ENCODE peak calls at places on chromosomes 13 and 19, in seven cellular contexts. P is stomach, I is left ventricle myocardium inferior, Y is neuronal stem cell, B is dorsolateral prefrontal cortex, J is Peyer's patch, N is tibial nerve. F is an unnamed sample.

GRCh38 chr13:100674363-100674847 is at the start of gene TMTC4:
- DNase-seq in P (no peak), I (no peak), Y (peak), B (no peak), J (peak), N (no peak), F (no peak)

GRCh38 chr13:51955281-51955771 is 55.9 kb downstream of the ATP7B start:
- DNase-seq in P (no peak), I (no peak), Y (no peak), B (no peak), J (no peak), N (no peak), F (no peak)

GRCh38 chr19:56114051-56114694 is 6.9 kb downstream of the ZNF787 start:
- DNase-seq in P (no peak), I (no peak), Y (no peak), B (no peak), J (no peak), N (no peak), F (no peak)

GRCh38 chr19:39655613-39656012 is at the start of gene LGALS16:
- DNase-seq in P (no peak), I (no peak), Y (no peak), B (no peak), J (no peak), N (no peak), F (no peak)

GRCh38 chr19:30063184-30064020 is 121.4 kb downstream of the URI1 start:
- DNase-seq in P (no peak), I (no peak), Y (no peak), B (no peak), J (no peak), N (no peak), F (no peak)

GRCh38 chr19:49064029-49064629 is 489 bp downstream of the NTF4 start:
- DNase-seq in P (no peak), I (no peak), Y (no peak), B (no peak), J (no peak), N (no peak), F (no peak)

GRCh38 chr19:16386619-16387240 is 62.1 kb downstream of the KLF2 start:
- DNase-seq in P (peak), I (peak), Y (peak), B (peak), J (peak), N (peak), F (peak)

GRCh38 chr19:2359992-2360875 is at the start of gene TMPRSS9:
- DNase-seq in P (no peak), I (no peak), Y (no peak), B (no peak), J (no peak), N (no peak), F (no peak)

GRCh38 chr13:30963794-30964193 is 31.3 kb downstream of the TEX26 start:
- DNase-seq in P (peak), I (no peak), Y (no peak), B (no peak), J (no peak), N (no peak), F (no peak)

GRCh38 chr13:111909971-111910671 is 156.8 kb upstream of the SOX1 start:
- DNase-seq in P (no peak), I (no peak), Y (no peak), B (no peak), J (peak), N (no peak), F (no peak)

GRCh38 chr13:40064723-40065122 is 409.3 kb downstream of the COG6 start:
- DNase-seq in P (no peak), I (no peak), Y (no peak), B (no peak), J (no peak), N (no peak), F (no peak)

GRCh38 chr13:48783181-48783630 is 129.5 kb downstream of the CYSLTR2 start:
- DNase-seq in P (peak), I (peak), Y (no peak), B (no peak), J (peak), N (peak), F (peak)

GRCh38 chr13:71964491-71965108 is 97.6 kb upstream of the DACH1 start:
- DNase-seq in P (no peak), I (no peak), Y (no peak), B (no peak), J (no peak), N (no peak), F (no peak)

GRCh38 chr13:94239135-94239534 is 240.3 kb downstream of the DCT start:
- DNase-seq in P (no peak), I (no peak), Y (no peak), B (no peak), J (no peak), N (no peak), F (peak)

GRCh38 chr19:38831142-38831605 is 420 bp downstream of the ECH1 start:
- DNase-seq in P (peak), I (peak), Y (no peak), B (peak), J (peak), N (peak), F (peak)

GRCh38 chr19:47824396-47824795 is 2.7 kb downstream of the CRX start:
- DNase-seq in P (no peak), I (no peak), Y (no peak), B (no peak), J (no peak), N (no peak), F (no peak)

GRCh38 chr19:44602071-44602470 is 11.3 kb upstream of the IGSF23 start:
- DNase-seq in P (peak), I (no peak), Y (no peak), B (no peak), J (no peak), N (no peak), F (no peak)

GRCh38 chr19:45768644-45769053 is 403 bp downstream of the SIX5 start:
- DNase-seq in P (peak), I (peak), Y (no peak), B (peak), J (peak), N (no peak), F (no peak)

GRCh38 chr19:18295034-18295451 is 13.6 kb upstream of the JUND start:
- DNase-seq in P (no peak), I (no peak), Y (no peak), B (no peak), J (no peak), N (no peak), F (no peak)

GRCh38 chr19:31356587-31357314 is 7.5 kb upstream of the TSHZ3 start:
- DNase-seq in P (no peak), I (peak), Y (no peak), B (no peak), J (no peak), N (no peak), F (no peak)

GRCh38 chr13:112767506-112768471 is 78.0 kb downstream of the ATP11A start:
- DNase-seq in P (no peak), I (peak), Y (no peak), B (no peak), J (peak), N (no peak), F (no peak)

GRCh38 chr19:2494447-2495129 is 18.7 kb downstream of the GADD45B start:
- DNase-seq in P (peak), I (peak), Y (no peak), B (peak), J (peak), N (peak), F (no peak)

GRCh38 chr19:48544856-48545750 is 6.9 kb upstream of the SULT2B1 start:
- DNase-seq in P (no peak), I (no peak), Y (no peak), B (no peak), J (no peak), N (no peak), F (no peak)

GRCh38 chr13:33644607-33645543 is 173.1 kb upstream of the RFC3 start:
- DNase-seq in P (no peak), I (no peak), Y (no peak), B (no peak), J (no peak), N (peak), F (no peak)

GRCh38 chr13:26052136-26052736 is 420 bp upstream of the SHISA2 start:
- DNase-seq in P (no peak), I (no peak), Y (no peak), B (no peak), J (no peak), N (no peak), F (no peak)

GRCh38 chr19:10976200-10976892 is 15.5 kb downstream of the SMARCA4 start:
- DNase-seq in P (peak), I (no peak), Y (no peak), B (no peak), J (no peak), N (no peak), F (no peak)

GRCh38 chr13:88376762-88377388 is 705.7 kb downstream of the SLITRK5 start:
- DNase-seq in P (no peak), I (no peak), Y (no peak), B (no peak), J (no peak), N (no peak), F (no peak)

GRCh38 chr13:24684600-24684998 is 4.4 kb downstream of the ATP12A start:
- DNase-seq in P (no peak), I (no peak), Y (no peak), B (peak), J (no peak), N (no peak), F (no peak)

GRCh38 chr19:31301306-31301980 is 47.8 kb downstream of the TSHZ3 start:
- DNase-seq in P (no peak), I (no peak), Y (no peak), B (no peak), J (no peak), N (no peak), F (no peak)

GRCh38 chr13:50125556-50126377 is 110.5 kb downstream of the KCNRG start:
- DNase-seq in P (peak), I (peak), Y (peak), B (peak), J (peak), N (peak), F (peak)

GRCh38 chr13:46124967-46125933 is 20.4 kb upstream of the CPB2 start:
- DNase-seq in P (no peak), I (no peak), Y (no peak), B (no peak), J (no peak), N (no peak), F (no peak)
- H3K27ac ChIP-seq in P (no peak), I (no peak), Y (no peak), B (peak), J (no peak), N (no peak), F (no peak)

GRCh38 chr19:58054792-58055482 is 4.1 kb upstream of the ZNF135 start:
- DNase-seq in P (no peak), I (peak), Y (no peak), B (peak), J (no peak), N (no peak), F (no peak)

GRCh38 chr19:58056861-58057260 is 2.2 kb upstream of the ZNF135 start:
- DNase-seq in P (no peak), I (no peak), Y (no peak), B (no peak), J (no peak), N (no peak), F (no peak)

GRCh38 chr19:58056261-58056660 is 2.8 kb upstream of the ZNF135 start:
- DNase-seq in P (no peak), I (no peak), Y (no peak), B (no peak), J (no peak), N (no peak), F (no peak)

GRCh38 chr19:58053480-58054156 is 5.5 kb upstream of the ZNF135 start:
- DNase-seq in P (no peak), I (no peak), Y (no peak), B (no peak), J (no peak), N (no peak), F (no peak)

GRCh38 chr19:58055483-58055874 is 3.6 kb upstream of the ZNF135 start:
- DNase-seq in P (no peak), I (no peak), Y (no peak), B (no peak), J (no peak), N (no peak), F (no peak)
- H3K4me3 ChIP-seq in P (peak), I (peak), Y (no peak), B (peak), J (no peak), N (no peak), F (no peak)

GRCh38 chr19:41225238-41226052 is 6.4 kb downstream of the AXL start:
- DNase-seq in P (peak), I (peak), Y (no peak), B (peak), J (peak), N (peak), F (peak)

GRCh38 chr19:41224632-41225031 is 5.6 kb downstream of the AXL start:
- DNase-seq in P (no peak), I (no peak), Y (no peak), B (no peak), J (no peak), N (no peak), F (no peak)

GRCh38 chr19:41226874-41227390 is 7.9 kb downstream of the AXL start:
- DNase-seq in P (no peak), I (no peak), Y (no peak), B (no peak), J (no peak), N (no peak), F (no peak)

GRCh38 chr19:41228486-41228885 is 9.5 kb downstream of the AXL start:
- DNase-seq in P (no peak), I (no peak), Y (no peak), B (no peak), J (no peak), N (no peak), F (no peak)

DNA sequence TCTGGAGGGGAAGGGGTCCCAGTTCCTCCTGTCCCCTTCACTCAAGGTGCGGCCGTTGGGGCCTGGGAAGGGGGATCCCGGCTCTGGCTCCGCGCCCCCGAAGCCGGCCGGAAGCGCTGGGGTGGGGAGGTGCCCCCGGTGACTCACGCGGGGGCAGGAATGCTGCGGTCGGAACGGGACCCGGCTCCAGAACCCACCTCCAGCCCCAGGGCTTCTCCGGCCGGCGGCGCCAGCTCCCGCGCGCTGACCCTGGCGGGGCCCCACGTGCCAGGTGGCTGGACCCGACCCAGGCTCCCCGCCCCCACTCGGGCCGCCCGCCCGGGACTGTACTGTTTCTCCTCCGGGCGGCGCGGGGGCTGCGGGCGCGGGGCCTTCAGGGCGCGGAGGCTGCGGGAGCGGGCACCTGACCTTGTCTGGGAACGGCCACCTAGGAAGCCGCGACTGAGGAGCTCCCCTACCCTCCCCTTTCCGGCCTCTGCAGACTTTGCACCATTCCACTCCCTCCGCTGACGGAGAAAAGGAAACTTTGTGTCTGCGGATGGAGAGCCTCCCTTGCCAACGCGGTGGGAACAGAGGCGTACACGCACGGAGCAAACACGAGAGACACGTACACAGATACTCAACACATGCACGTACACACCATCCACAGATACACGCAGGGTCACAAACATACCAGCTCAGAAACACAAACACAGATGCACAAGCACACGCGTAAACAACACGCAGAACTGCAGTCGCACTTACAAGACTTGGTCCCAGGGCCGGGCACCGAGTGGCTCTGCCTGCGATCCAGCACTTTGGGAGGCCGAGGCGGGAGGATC is 7.2 kb downstream of the AXL start:
- DNase-seq in P (peak), I (peak), Y (peak), B (peak), J (peak), N (peak), F (peak)
- H3K27ac ChIP-seq in P (peak), I (peak), Y (peak), B (peak), J (peak), N (peak), F (peak)

DNA sequence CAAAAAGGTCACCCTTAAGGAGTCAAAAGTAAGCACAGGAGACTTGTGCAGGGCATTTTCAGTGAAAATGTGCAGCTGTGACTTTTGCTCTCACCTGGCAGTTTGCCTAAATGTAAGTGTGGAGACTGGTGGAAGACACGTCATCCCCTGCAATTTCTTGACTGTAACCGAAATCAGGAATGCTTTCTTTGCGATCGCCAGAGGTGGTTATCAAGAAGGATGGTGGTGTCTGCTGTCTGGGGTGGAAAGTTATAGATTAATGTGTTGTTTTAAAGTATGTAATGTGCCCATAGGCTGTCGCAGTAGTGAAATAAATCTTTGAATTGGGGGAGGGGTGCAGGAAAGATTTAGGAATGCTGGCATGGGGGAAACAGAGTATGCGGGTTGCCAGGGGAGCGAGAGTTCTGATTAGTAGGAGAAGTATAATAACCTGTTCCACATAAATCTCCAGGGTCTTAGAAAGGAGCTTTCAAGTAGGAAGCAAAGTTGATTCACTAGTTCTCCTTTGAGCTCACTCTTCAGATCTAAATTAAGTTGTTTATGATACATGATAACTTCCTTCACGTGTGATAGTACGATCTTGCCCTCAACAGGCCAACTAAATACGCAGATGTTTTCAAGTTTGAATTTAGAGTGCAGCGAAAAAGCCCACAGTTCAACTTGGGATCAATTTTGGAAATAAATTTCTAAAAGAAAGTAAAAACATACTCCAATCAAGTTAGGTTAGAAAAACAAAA is 1520.0 kb upstream of the SLC10A2 start:
- DNase-seq in P (no peak), I (no peak), Y (no peak), B (no peak), J (no peak), N (no peak), F (peak)
- H3K4me3 ChIP-seq in P (no peak), I (no peak), Y (no peak), B (no peak), J (no peak), N (no peak), F (peak)

DNA sequence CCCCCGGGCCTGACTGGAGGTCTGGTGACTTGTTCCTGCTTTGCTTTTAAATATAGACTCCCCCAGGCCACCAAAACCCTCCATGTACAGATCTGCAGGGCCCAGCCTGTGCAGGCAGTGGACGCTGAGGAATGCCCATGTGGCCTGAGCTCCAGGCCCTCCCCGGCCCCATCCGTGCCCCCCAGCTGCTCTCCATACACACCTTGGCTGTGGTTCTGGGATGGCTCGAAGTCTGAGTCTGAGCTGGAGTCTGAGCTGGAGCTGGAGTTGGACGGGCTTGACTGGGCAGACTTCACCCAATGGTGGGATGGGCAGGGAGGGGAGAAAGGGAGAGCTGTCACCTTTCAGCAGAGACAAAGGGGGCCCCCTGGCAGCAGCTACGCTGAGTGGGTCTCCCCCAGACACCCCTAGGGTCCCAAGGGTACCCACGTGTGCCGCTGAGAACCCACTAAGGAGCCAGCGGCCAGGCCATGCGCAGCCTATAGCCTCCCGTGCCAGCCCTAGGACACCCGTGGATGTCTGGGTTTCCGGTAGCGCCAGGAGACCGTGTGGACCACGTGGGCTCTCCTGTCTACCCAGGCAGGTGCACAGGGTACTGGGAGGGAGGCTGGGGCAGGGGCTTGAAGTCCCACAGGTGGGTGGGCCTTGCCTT is 61.9 kb downstream of the MLLT1 start:
- DNase-seq in P (no peak), I (no peak), Y (no peak), B (no peak), J (no peak), N (no peak), F (no peak)
- H3K27ac ChIP-seq in P (no peak), I (peak), Y (peak), B (peak), J (no peak), N (peak), F (no peak)

DNA sequence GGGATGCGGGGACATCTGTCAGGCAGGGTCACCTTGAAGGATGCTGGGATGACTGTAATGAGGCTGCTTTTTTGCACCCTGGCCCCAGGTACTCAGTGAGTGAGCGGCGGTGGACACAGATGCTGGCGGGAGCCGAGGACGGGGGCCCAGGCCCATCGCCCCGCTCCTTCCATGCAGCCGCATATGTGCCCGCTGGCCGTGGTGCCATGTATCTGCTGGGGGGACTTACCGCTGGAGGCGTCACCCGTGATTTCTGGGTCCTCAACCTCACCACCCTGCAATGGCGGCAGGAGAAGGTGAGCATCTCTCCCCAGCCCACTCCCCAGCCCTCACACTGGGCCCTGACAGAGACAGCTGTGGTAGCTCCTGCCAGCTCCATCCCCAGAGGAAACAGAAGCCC is 31.3 kb downstream of the MEGF8 start:
- DNase-seq in P (no peak), I (no peak), Y (no peak), B (no peak), J (no peak), N (no peak), F (no peak)
- H3K4me3 ChIP-seq in P (no peak), I (no peak), Y (no peak), B (no peak), J (no peak), N (no peak), F (no peak)

GRCh38 chr13:37479901-37480300 is 118.7 kb downstream of the POSTN start:
- DNase-seq in P (no peak), I (no peak), Y (no peak), B (no peak), J (no peak), N (no peak), F (no peak)
- H3K27ac ChIP-seq in P (no peak), I (no peak), Y (no peak), B (no peak), J (no peak), N (no peak), F (no peak)

GRCh38 chr13:70432276-70432805 is 324.1 kb upstream of the KLHL1 start:
- DNase-seq in P (no peak), I (no peak), Y (no peak), B (no peak), J (no peak), N (no peak), F (no peak)
- H3K4me3 ChIP-seq in P (no peak), I (no peak), Y (no peak), B (no peak), J (no peak), N (no peak), F (no peak)

GRCh38 chr13:98543380-98544104 is 33.4 kb downstream of the STK24 start:
- DNase-seq in P (no peak), I (no peak), Y (no peak), B (no peak), J (peak), N (no peak), F (no peak)
- H3K27ac ChIP-seq in P (peak), I (peak), Y (no peak), B (peak), J (peak), N (peak), F (no peak)

F was measured in AG04450.